ENCODE peak calls at places on chromosomes 5 and 9, in ten cellular contexts. One of them, this sample, is unnamed.

GRCh38 chr5:39423331-39423751 is 1.4 kb downstream of the DAB2 start:
- DNase-seq in thoracic aorta: no peak
- DNase-seq in colonic mucosa: peak
- DNase-seq in hepatocyte: no peak
- DNase-seq in Caco-2: peak
- DNase-seq in fibroblast of mammary gland: peak
- DNase-seq in brain microvascular endothelial cell: no peak
- DNase-seq in astrocyte of the cerebellum: no peak
- DNase-seq in HCT116: no peak
- DNase-seq in body of pancreas: no peak
- DNase-seq in this sample: peak

GRCh38 chr9:107172979-107173347 is 110.1 kb upstream of the RAD23B start:
- DNase-seq in thoracic aorta: no peak
- DNase-seq in colonic mucosa: no peak
- DNase-seq in hepatocyte: no peak
- DNase-seq in Caco-2: no peak
- DNase-seq in fibroblast of mammary gland: no peak
- DNase-seq in brain microvascular endothelial cell: no peak
- DNase-seq in astrocyte of the cerebellum: no peak
- DNase-seq in HCT116: no peak
- DNase-seq in body of pancreas: no peak
- DNase-seq in this sample: no peak

GRCh38 chr5:148342371-148343048 is 7.2 kb downstream of the SPINK9 start:
- DNase-seq in thoracic aorta: no peak
- DNase-seq in colonic mucosa: no peak
- DNase-seq in hepatocyte: no peak
- DNase-seq in Caco-2: no peak
- DNase-seq in fibroblast of mammary gland: no peak
- DNase-seq in brain microvascular endothelial cell: no peak
- DNase-seq in astrocyte of the cerebellum: no peak
- DNase-seq in HCT116: no peak
- DNase-seq in body of pancreas: no peak
- DNase-seq in this sample: no peak

GRCh38 chr9:109919736-109920408 is 139.9 kb downstream of the PALM2AKAP2 start:
- DNase-seq in thoracic aorta: no peak
- DNase-seq in colonic mucosa: no peak
- DNase-seq in hepatocyte: no peak
- DNase-seq in Caco-2: no peak
- DNase-seq in fibroblast of mammary gland: no peak
- DNase-seq in brain microvascular endothelial cell: no peak
- DNase-seq in astrocyte of the cerebellum: no peak
- DNase-seq in HCT116: no peak
- DNase-seq in body of pancreas: no peak
- DNase-seq in this sample: no peak

GRCh38 chr5:6666762-6667161 is 33.5 kb downstream of the SRD5A1 start:
- DNase-seq in thoracic aorta: no peak
- DNase-seq in colonic mucosa: no peak
- DNase-seq in hepatocyte: no peak
- DNase-seq in Caco-2: no peak
- DNase-seq in fibroblast of mammary gland: no peak
- DNase-seq in brain microvascular endothelial cell: no peak
- DNase-seq in astrocyte of the cerebellum: no peak
- DNase-seq in HCT116: no peak
- DNase-seq in body of pancreas: no peak
- DNase-seq in this sample: no peak

GRCh38 chr9:79868532-79869189 is 296.9 kb downstream of the TLE4 start:
- DNase-seq in thoracic aorta: no peak
- DNase-seq in colonic mucosa: no peak
- DNase-seq in hepatocyte: no peak
- DNase-seq in Caco-2: no peak
- DNase-seq in fibroblast of mammary gland: no peak
- DNase-seq in brain microvascular endothelial cell: no peak
- DNase-seq in astrocyte of the cerebellum: no peak
- DNase-seq in HCT116: no peak
- DNase-seq in body of pancreas: peak
- DNase-seq in this sample: no peak

GRCh38 chr9:115306860-115307259 is 188.9 kb upstream of the TNC start:
- DNase-seq in thoracic aorta: no peak
- DNase-seq in colonic mucosa: no peak
- DNase-seq in hepatocyte: no peak
- DNase-seq in Caco-2: no peak
- DNase-seq in fibroblast of mammary gland: peak
- DNase-seq in brain microvascular endothelial cell: peak
- DNase-seq in astrocyte of the cerebellum: no peak
- DNase-seq in HCT116: no peak
- DNase-seq in body of pancreas: no peak
- DNase-seq in this sample: no peak

GRCh38 chr5:59021286-59021673 is 438.4 kb downstream of the RAB3C start:
- DNase-seq in thoracic aorta: no peak
- DNase-seq in colonic mucosa: no peak
- DNase-seq in hepatocyte: peak
- DNase-seq in Caco-2: no peak
- DNase-seq in fibroblast of mammary gland: no peak
- DNase-seq in brain microvascular endothelial cell: no peak
- DNase-seq in astrocyte of the cerebellum: no peak
- DNase-seq in HCT116: no peak
- DNase-seq in body of pancreas: no peak
- DNase-seq in this sample: no peak

GRCh38 chr5:50967388-50968039 is 301.1 kb downstream of the PARP8 start:
- DNase-seq in thoracic aorta: no peak
- DNase-seq in colonic mucosa: peak
- DNase-seq in hepatocyte: peak
- DNase-seq in Caco-2: no peak
- DNase-seq in fibroblast of mammary gland: no peak
- DNase-seq in brain microvascular endothelial cell: no peak
- DNase-seq in astrocyte of the cerebellum: no peak
- DNase-seq in HCT116: no peak
- DNase-seq in body of pancreas: peak
- DNase-seq in this sample: no peak

GRCh38 chr9:36913393-36914211 is 120.5 kb downstream of the PAX5 start:
- DNase-seq in thoracic aorta: no peak
- DNase-seq in colonic mucosa: no peak
- DNase-seq in hepatocyte: no peak
- DNase-seq in Caco-2: no peak
- DNase-seq in fibroblast of mammary gland: no peak
- DNase-seq in brain microvascular endothelial cell: no peak
- DNase-seq in astrocyte of the cerebellum: no peak
- DNase-seq in HCT116: no peak
- DNase-seq in body of pancreas: no peak
- DNase-seq in this sample: no peak

GRCh38 chr5:45847877-45848276 is 151.7 kb upstream of the HCN1 start:
- DNase-seq in thoracic aorta: no peak
- DNase-seq in colonic mucosa: no peak
- DNase-seq in hepatocyte: no peak
- DNase-seq in Caco-2: no peak
- DNase-seq in fibroblast of mammary gland: no peak
- DNase-seq in brain microvascular endothelial cell: no peak
- DNase-seq in astrocyte of the cerebellum: no peak
- DNase-seq in HCT116: no peak
- DNase-seq in body of pancreas: no peak
- DNase-seq in this sample: no peak

GRCh38 chr9:93122721-93123221 is 11.3 kb downstream of the NINJ1 start:
- DNase-seq in thoracic aorta: no peak
- DNase-seq in colonic mucosa: no peak
- DNase-seq in hepatocyte: peak
- DNase-seq in Caco-2: no peak
- DNase-seq in fibroblast of mammary gland: no peak
- DNase-seq in brain microvascular endothelial cell: no peak
- DNase-seq in astrocyte of the cerebellum: no peak
- DNase-seq in HCT116: no peak
- DNase-seq in body of pancreas: no peak
- DNase-seq in this sample: peak

GRCh38 chr9:19050637-19051591 is 1.7 kb downstream of the RRAGA start:
- DNase-seq in thoracic aorta: no peak
- DNase-seq in colonic mucosa: no peak
- DNase-seq in hepatocyte: no peak
- DNase-seq in Caco-2: peak
- DNase-seq in fibroblast of mammary gland: no peak
- DNase-seq in brain microvascular endothelial cell: no peak
- DNase-seq in astrocyte of the cerebellum: no peak
- DNase-seq in HCT116: no peak
- DNase-seq in body of pancreas: no peak
- DNase-seq in this sample: no peak

GRCh38 chr5:158606228-158606627 is 493.5 kb downstream of the EBF1 start:
- DNase-seq in thoracic aorta: no peak
- DNase-seq in colonic mucosa: no peak
- DNase-seq in hepatocyte: no peak
- DNase-seq in Caco-2: no peak
- DNase-seq in fibroblast of mammary gland: no peak
- DNase-seq in brain microvascular endothelial cell: no peak
- DNase-seq in astrocyte of the cerebellum: no peak
- DNase-seq in HCT116: no peak
- DNase-seq in body of pancreas: no peak
- DNase-seq in this sample: no peak

GRCh38 chr5:82375488-82376294 is 97.5 kb upstream of the RPS23 start:
- DNase-seq in thoracic aorta: no peak
- DNase-seq in colonic mucosa: no peak
- DNase-seq in hepatocyte: no peak
- DNase-seq in Caco-2: no peak
- DNase-seq in fibroblast of mammary gland: no peak
- DNase-seq in brain microvascular endothelial cell: no peak
- DNase-seq in astrocyte of the cerebellum: no peak
- DNase-seq in HCT116: no peak
- DNase-seq in body of pancreas: no peak
- DNase-seq in this sample: no peak

GRCh38 chr9:134301387-134302129 is 24.7 kb upstream of the RXRA start:
- DNase-seq in thoracic aorta: no peak
- DNase-seq in colonic mucosa: no peak
- DNase-seq in hepatocyte: no peak
- DNase-seq in Caco-2: no peak
- DNase-seq in fibroblast of mammary gland: no peak
- DNase-seq in brain microvascular endothelial cell: no peak
- DNase-seq in astrocyte of the cerebellum: no peak
- DNase-seq in HCT116: no peak
- DNase-seq in body of pancreas: peak
- DNase-seq in this sample: no peak
- TF ChIP-seq CTCF in thoracic aorta: no peak
- TF ChIP-seq CTCF in colonic mucosa: no peak
- TF ChIP-seq CTCF in hepatocyte: no peak
- TF ChIP-seq CTCF in Caco-2: no peak
- TF ChIP-seq CTCF in fibroblast of mammary gland: no peak
- TF ChIP-seq CTCF in brain microvascular endothelial cell: no peak
- TF ChIP-seq CTCF in astrocyte of the cerebellum: no peak
- TF ChIP-seq CTCF in HCT116: no peak
- TF ChIP-seq CTCF in body of pancreas: no peak
- TF ChIP-seq CTCF in this sample: no peak

GRCh38 chr9:13033959-13034695 is 245.4 kb downstream of the MPDZ start:
- DNase-seq in thoracic aorta: no peak
- DNase-seq in colonic mucosa: peak
- DNase-seq in hepatocyte: peak
- DNase-seq in Caco-2: peak
- DNase-seq in fibroblast of mammary gland: peak
- DNase-seq in brain microvascular endothelial cell: peak
- DNase-seq in astrocyte of the cerebellum: peak
- DNase-seq in HCT116: peak
- DNase-seq in body of pancreas: peak
- DNase-seq in this sample: peak
- H3K4me3 ChIP-seq in thoracic aorta: peak
- H3K4me3 ChIP-seq in colonic mucosa: no peak
- H3K4me3 ChIP-seq in hepatocyte: no peak
- H3K4me3 ChIP-seq in Caco-2: no peak
- H3K4me3 ChIP-seq in fibroblast of mammary gland: peak
- H3K4me3 ChIP-seq in brain microvascular endothelial cell: peak
- H3K4me3 ChIP-seq in astrocyte of the cerebellum: peak
- H3K4me3 ChIP-seq in HCT116: no peak
- H3K4me3 ChIP-seq in body of pancreas: no peak
- H3K4me3 ChIP-seq in this sample: no peak

DNA sequence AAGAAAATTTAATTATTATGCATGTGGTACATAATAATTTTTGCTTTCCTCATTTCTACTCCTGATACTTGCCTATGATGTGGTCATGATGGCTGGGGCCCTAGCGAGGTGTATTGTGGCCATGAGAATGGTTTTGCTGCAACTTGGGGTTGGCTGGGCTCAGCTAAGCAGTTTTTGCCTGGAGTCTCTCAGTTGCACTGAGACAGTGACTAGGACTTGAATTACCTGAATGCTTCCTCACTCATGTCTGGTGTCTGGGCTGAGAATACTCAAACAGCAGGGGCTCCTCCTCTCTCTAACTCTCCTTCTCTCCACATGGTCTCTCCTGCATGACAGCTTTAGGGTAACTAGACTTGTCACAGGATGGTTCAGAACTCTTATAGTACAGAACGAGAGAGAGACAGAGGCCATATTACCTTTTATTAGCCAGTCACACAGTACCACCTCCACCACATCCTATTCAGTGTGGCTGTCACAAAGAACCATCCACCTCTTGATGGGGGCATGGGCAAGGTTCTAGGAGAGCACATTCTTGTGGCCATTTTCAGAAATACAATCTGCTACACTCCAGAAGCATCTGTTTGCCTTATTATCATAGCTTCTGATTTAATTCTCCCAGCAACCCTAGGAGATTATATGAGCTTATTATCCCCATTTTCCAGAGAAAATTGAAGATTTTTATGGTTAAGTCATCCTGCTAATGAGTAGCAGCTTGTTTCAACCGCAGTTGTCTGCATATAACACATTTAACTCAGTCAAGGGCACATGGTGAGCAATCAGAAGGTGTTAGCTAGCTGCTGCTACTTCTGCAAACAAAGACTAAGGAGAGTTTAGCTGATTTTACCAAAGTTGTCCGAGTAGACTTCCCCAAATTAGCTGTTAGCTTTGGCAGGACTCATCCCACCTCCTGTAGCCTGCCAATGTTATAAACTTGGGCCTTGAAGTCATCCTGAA is 245.1 kb downstream of the DOCK8 start:
- DNase-seq in thoracic aorta: no peak
- DNase-seq in colonic mucosa: no peak
- DNase-seq in hepatocyte: no peak
- DNase-seq in Caco-2: no peak
- DNase-seq in fibroblast of mammary gland: no peak
- DNase-seq in brain microvascular endothelial cell: no peak
- DNase-seq in astrocyte of the cerebellum: no peak
- DNase-seq in HCT116: no peak
- DNase-seq in body of pancreas: no peak
- DNase-seq in this sample: no peak
- TF ChIP-seq CTCF in thoracic aorta: no peak
- TF ChIP-seq CTCF in colonic mucosa: no peak
- TF ChIP-seq CTCF in hepatocyte: no peak
- TF ChIP-seq CTCF in Caco-2: no peak
- TF ChIP-seq CTCF in fibroblast of mammary gland: no peak
- TF ChIP-seq CTCF in brain microvascular endothelial cell: no peak
- TF ChIP-seq CTCF in astrocyte of the cerebellum: no peak
- TF ChIP-seq CTCF in HCT116: no peak
- TF ChIP-seq CTCF in body of pancreas: no peak
- TF ChIP-seq CTCF in this sample: no peak

DNA sequence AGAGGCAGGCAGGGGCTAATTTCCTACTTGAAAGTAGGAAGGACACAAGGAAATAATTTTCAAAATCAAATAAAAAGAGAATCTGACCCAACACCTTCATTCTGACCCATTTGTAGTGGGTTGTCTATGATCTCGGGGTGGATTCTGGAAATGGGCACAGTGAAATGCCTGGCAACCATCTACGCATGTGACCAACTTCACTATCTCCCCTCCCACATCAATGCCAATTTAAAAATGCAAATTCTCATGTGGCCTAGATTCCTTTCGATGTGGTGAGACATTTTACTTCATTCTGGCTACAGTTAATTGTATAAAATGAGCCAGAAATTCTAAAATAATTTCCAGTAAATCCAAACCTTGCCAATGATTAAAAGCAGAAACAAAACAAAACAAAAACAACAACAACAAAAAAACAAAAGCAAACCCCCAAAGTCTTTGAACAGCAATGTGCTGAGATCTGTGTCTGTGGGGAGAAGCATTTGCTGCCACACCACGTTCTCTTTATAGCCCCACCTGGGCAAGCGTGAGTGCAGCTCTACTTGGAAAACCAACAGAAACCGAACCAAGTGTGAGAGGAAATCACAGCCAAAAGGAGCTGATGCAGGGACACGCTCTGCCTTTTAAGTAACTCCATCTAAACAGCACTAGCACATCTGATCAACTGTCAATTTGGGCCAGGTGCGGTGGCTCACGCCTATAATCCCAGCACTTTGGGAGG is 59.0 kb downstream of the USP20 start:
- DNase-seq in thoracic aorta: no peak
- DNase-seq in colonic mucosa: no peak
- DNase-seq in hepatocyte: no peak
- DNase-seq in Caco-2: no peak
- DNase-seq in fibroblast of mammary gland: no peak
- DNase-seq in brain microvascular endothelial cell: no peak
- DNase-seq in astrocyte of the cerebellum: no peak
- DNase-seq in HCT116: no peak
- DNase-seq in body of pancreas: no peak
- DNase-seq in this sample: no peak
- H3K4me3 ChIP-seq in thoracic aorta: no peak
- H3K4me3 ChIP-seq in colonic mucosa: no peak
- H3K4me3 ChIP-seq in hepatocyte: no peak
- H3K4me3 ChIP-seq in Caco-2: no peak
- H3K4me3 ChIP-seq in fibroblast of mammary gland: no peak
- H3K4me3 ChIP-seq in brain microvascular endothelial cell: no peak
- H3K4me3 ChIP-seq in astrocyte of the cerebellum: no peak
- H3K4me3 ChIP-seq in HCT116: no peak
- H3K4me3 ChIP-seq in body of pancreas: no peak
- H3K4me3 ChIP-seq in this sample: no peak